ENCODE peak calls at places on chromosome 18, in nine cellular contexts. O is GM20000; V is NCI-H1092; Y is MV-4-11; S is BJ; J is small intestine; P is activated CD8-positive, alpha-beta memory T cell treated with anti-CD3 and anti-CD28 coated beads, Interleukin-2, amount 10 ng/mL, durations not matched to agents 7 days and 5 days; W is glomerular endothelial cell; G is sciatic nerve. I is an unnamed sample.

GRCh38 chr18:14970027-14970426 is 222.1 kb downstream of the ANKRD30B start:
- DNase-seq in O (no peak), V (no peak), Y (no peak), S (no peak), J (no peak), P (no peak), W (no peak), G (no peak), I (peak)

GRCh38 chr18:3015203-3015590 is 2.3 kb upstream of the LPIN2 start:
- DNase-seq in O (no peak), V (no peak), Y (no peak), S (peak), J (no peak), P (no peak), W (peak), G (no peak), I (peak)

GRCh38 chr18:79952996-79953559 is 1.6 kb upstream of the SLC66A2 start:
- DNase-seq in O (no peak), V (no peak), Y (no peak), S (no peak), J (peak), P (no peak), W (no peak), G (peak), I (no peak)

GRCh38 chr18:31203086-31203793 is 40.6 kb upstream of the DSC1 start:
- DNase-seq in O (peak), V (no peak), Y (peak), S (no peak), J (peak), P (no peak), W (no peak), G (no peak), I (no peak)

GRCh38 chr18:57523171-57523956 is 63.1 kb downstream of the FECH start:
- DNase-seq in O (peak), V (no peak), Y (peak), S (no peak), J (peak), P (no peak), W (no peak), G (no peak), I (no peak)

GRCh38 chr18:74268933-74269620 is 22.7 kb downstream of the CYB5A start:
- DNase-seq in O (no peak), V (no peak), Y (no peak), S (no peak), J (no peak), P (no peak), W (no peak), G (no peak), I (no peak)

GRCh38 chr18:63795611-63796010 is 20.4 kb downstream of the SERPINB7 start:
- DNase-seq in O (no peak), V (no peak), Y (no peak), S (no peak), J (no peak), P (no peak), W (no peak), G (no peak), I (no peak)

GRCh38 chr18:37251679-37252078 is 313.9 kb downstream of the CELF4 start:
- DNase-seq in O (no peak), V (no peak), Y (no peak), S (no peak), J (no peak), P (no peak), W (no peak), G (no peak), I (no peak)

GRCh38 chr18:25141796-25142365 is 210.1 kb downstream of the ZNF521 start:
- DNase-seq in O (no peak), V (no peak), Y (no peak), S (no peak), J (no peak), P (no peak), W (no peak), G (no peak), I (no peak)

GRCh38 chr18:66728951-66729350 is 125.1 kb upstream of the CDH19 start:
- DNase-seq in O (no peak), V (no peak), Y (no peak), S (no peak), J (no peak), P (no peak), W (no peak), G (no peak), I (no peak)

GRCh38 chr18:63763831-63764600 is 11.2 kb upstream of the SERPINB7 start:
- DNase-seq in O (no peak), V (no peak), Y (no peak), S (no peak), J (no peak), P (no peak), W (no peak), G (no peak), I (no peak)

GRCh38 chr18:58515175-58515574 is 113.7 kb downstream of the ALPK2 start:
- DNase-seq in O (no peak), V (no peak), Y (no peak), S (no peak), J (no peak), P (no peak), W (no peak), G (no peak), I (no peak)

GRCh38 chr18:27135504-27136207 is 49.5 kb downstream of the CHST9 start:
- DNase-seq in O (no peak), V (no peak), Y (no peak), S (no peak), J (no peak), P (no peak), W (no peak), G (no peak), I (no peak)

GRCh38 chr18:33334781-33335180 is 105.7 kb downstream of the CCDC178 start:
- DNase-seq in O (no peak), V (no peak), Y (no peak), S (no peak), J (no peak), P (no peak), W (no peak), G (no peak), I (no peak)

GRCh38 chr18:74266161-74266560 is 25.6 kb downstream of the CYB5A start:
- DNase-seq in O (no peak), V (no peak), Y (no peak), S (no peak), J (peak), P (no peak), W (no peak), G (no peak), I (no peak)